ENCODE peak calls at places on chromosomes 12 and 14, in seven cellular contexts. C is upper lobe of left lung, P is testis, Q is tibial nerve, R is A549, N is uterus, Z is GM12878. V is an unnamed sample. For H3K9me3, the result is how much of the 10 kb centered on the place peaks cover.

GRCh38 chr14:92263681-92264080 is 59.3 kb upstream of the SLC24A4 start:
- DNase-seq in C (no peak), P (no peak), Q (no peak), R (no peak), N (no peak), Z (no peak), V (no peak)

GRCh38 chr14:96146131-96146771 is 58.4 kb upstream of the BDKRB2 start:
- DNase-seq in C (no peak), P (no peak), Q (no peak), R (peak), N (no peak), Z (no peak), V (no peak)

GRCh38 chr12:49565956-49566265 is 2.0 kb downstream of the MCRS1 start:
- DNase-seq in C (no peak), P (no peak), Q (no peak), R (no peak), N (no peak), Z (no peak), V (no peak)

GRCh38 chr12:123713398-123714301 is 1.5 kb downstream of the ATP6V0A2 start:
- DNase-seq in C (no peak), P (no peak), Q (no peak), R (no peak), N (no peak), Z (no peak), V (no peak)

GRCh38 chr12:121753844-121754264 is 39.6 kb downstream of the RHOF start:
- DNase-seq in C (peak), P (peak), Q (no peak), R (no peak), N (no peak), Z (no peak), V (no peak)

GRCh38 chr12:65715976-65716375 is 108.3 kb upstream of the HMGA2 start:
- DNase-seq in C (no peak), P (no peak), Q (no peak), R (no peak), N (no peak), Z (no peak), V (no peak)

GRCh38 chr14:103626150-103626850 is 2.7 kb upstream of the KLC1 start:
- DNase-seq in C (no peak), P (no peak), Q (no peak), R (no peak), N (no peak), Z (no peak), V (no peak)

GRCh38 chr12:52354197-52354596 is 13.1 kb downstream of the KRT85 start:
- DNase-seq in C (no peak), P (no peak), Q (no peak), R (no peak), N (no peak), Z (no peak), V (no peak)

GRCh38 chr14:76884853-76885276 is 58.7 kb downstream of the LRRC74A start:
- DNase-seq in C (peak), P (no peak), Q (no peak), R (no peak), N (no peak), Z (no peak), V (no peak)

GRCh38 chr12:39807043-39807442 is 187.4 kb upstream of the ABCD2 start:
- DNase-seq in C (no peak), P (no peak), Q (no peak), R (peak), N (no peak), Z (no peak), V (no peak)

GRCh38 chr14:74649673-74650072 is 37.6 kb upstream of the LTBP2 start:
- DNase-seq in C (no peak), P (no peak), Q (no peak), R (no peak), N (no peak), Z (no peak), V (no peak)

GRCh38 chr14:95479494-95479893 is 37.0 kb downstream of the SYNE3 start:
- DNase-seq in C (no peak), P (no peak), Q (no peak), R (no peak), N (no peak), Z (no peak), V (no peak)

GRCh38 chr14:36054353-36055051 is 122.0 kb downstream of the PTCSC3 start:
- DNase-seq in C (no peak), P (no peak), Q (no peak), R (no peak), N (no peak), Z (no peak), V (no peak)

GRCh38 chr14:103385153-103385993 is at the start of gene MARK3:
- DNase-seq in C (peak), P (peak), Q (peak), R (peak), N (peak), Z (peak), V (peak)

GRCh38 chr14:48398675-48399282 is 723.4 kb upstream of the MDGA2 start:
- DNase-seq in C (no peak), P (peak), Q (peak), R (peak), N (no peak), Z (no peak), V (no peak)

GRCh38 chr14:22220427-22220826 is 368.6 kb downstream of the DAD1 start:
- DNase-seq in C (no peak), P (no peak), Q (no peak), R (no peak), N (no peak), Z (no peak), V (no peak)

GRCh38 chr14:50773632-50774541 is 57.1 kb downstream of the NIN start:
- DNase-seq in C (no peak), P (peak), Q (peak), R (peak), N (no peak), Z (no peak), V (no peak)

GRCh38 chr14:68216072-68216471 is 396.5 kb downstream of the RAD51B start:
- DNase-seq in C (no peak), P (no peak), Q (no peak), R (no peak), N (no peak), Z (no peak), V (no peak)

GRCh38 chr12:27627123-27627835 is 69.0 kb upstream of the REP15 start:
- DNase-seq in C (no peak), P (no peak), Q (peak), R (no peak), N (peak), Z (no peak), V (no peak)

GRCh38 chr14:64338616-64339316 is 44.6 kb upstream of the ESR2 start:
- DNase-seq in C (peak), P (peak), Q (peak), R (peak), N (peak), Z (peak), V (peak)

GRCh38 chr12:87953257-87953860 is 75.8 kb downstream of the C12orf50 start:
- DNase-seq in C (no peak), P (peak), Q (peak), R (peak), N (no peak), Z (no peak), V (no peak)

GRCh38 chr12:52284562-52285171 is 6.7 kb downstream of the KRT81 start:
- DNase-seq in C (no peak), P (no peak), Q (no peak), R (peak), N (no peak), Z (no peak), V (no peak)

GRCh38 chr12:6961695-6962284 is 8.7 kb downstream of the PHB2 start:
- DNase-seq in C (peak), P (peak), Q (no peak), R (peak), N (peak), Z (no peak), V (no peak)

GRCh38 chr12:112340983-112341840 is 41.0 kb downstream of the HECTD4 start:
- DNase-seq in C (no peak), P (no peak), Q (no peak), R (no peak), N (no peak), Z (no peak), V (no peak)

GRCh38 chr14:93962701-93963601 is 13.4 kb downstream of the ASB2 start:
- DNase-seq in C (no peak), P (no peak), Q (no peak), R (no peak), N (no peak), Z (peak), V (no peak)

GRCh38 chr14:22264759-22265158 is 324.3 kb downstream of the DAD1 start:
- DNase-seq in C (no peak), P (no peak), Q (no peak), R (no peak), N (no peak), Z (no peak), V (no peak)

GRCh38 chr14:27056586-27056985 is 458.8 kb upstream of the NOVA1 start:
- DNase-seq in C (no peak), P (no peak), Q (no peak), R (no peak), N (no peak), Z (no peak), V (no peak)

GRCh38 chr12:45214071-45214470 is 1.8 kb upstream of the ANO6 start:
- DNase-seq in C (no peak), P (no peak), Q (no peak), R (no peak), N (no peak), Z (no peak), V (no peak)

GRCh38 chr14:93464271-93464670 is 33.5 kb downstream of the UNC79 start:
- DNase-seq in C (no peak), P (no peak), Q (no peak), R (no peak), N (no peak), Z (no peak), V (no peak)

GRCh38 chr14:39431416-39432178 is 636 bp downstream of the FBXO33 start:
- DNase-seq in C (no peak), P (peak), Q (no peak), R (peak), N (peak), Z (no peak), V (no peak)

GRCh38 chr12:7501031-7501585 is 2.5 kb downstream of the CD163 start:
- DNase-seq in C (no peak), P (no peak), Q (no peak), R (peak), N (no peak), Z (no peak), V (no peak)

GRCh38 chr12:31687101-31687527 is 27.6 kb downstream of the ETFBKMT start:
- DNase-seq in C (no peak), P (no peak), Q (no peak), R (no peak), N (no peak), Z (peak), V (no peak)

GRCh38 chr12:93080452-93080851 is 151.4 kb upstream of the EEA1 start:
- DNase-seq in C (no peak), P (no peak), Q (no peak), R (no peak), N (no peak), Z (no peak), V (no peak)

GRCh38 chr12:93079271-93079670 is 150.2 kb upstream of the EEA1 start:
- DNase-seq in C (no peak), P (no peak), Q (no peak), R (no peak), N (no peak), Z (no peak), V (no peak)

GRCh38 chr12:93079976-93080375 is 150.9 kb upstream of the EEA1 start:
- DNase-seq in C (no peak), P (no peak), Q (no peak), R (no peak), N (no peak), Z (no peak), V (no peak)

GRCh38 chr12:93080994-93081809 is 152.1 kb upstream of the EEA1 start:
- DNase-seq in C (no peak), P (no peak), Q (no peak), R (no peak), N (no peak), Z (no peak), V (no peak)

GRCh38 chr12:93081810-93082165 is 152.7 kb upstream of the EEA1 start:
- DNase-seq in C (no peak), P (no peak), Q (no peak), R (no peak), N (no peak), Z (no peak), V (no peak)
- H3K9me3 ChIP-seq in C (under half), P (under half), Q (under half), R (under half), N (under half), Z (under half), V (under half)

GRCh38 chr12:29053567-29053966 is 95.5 kb upstream of the FAR2 start:
- DNase-seq in C (no peak), P (no peak), Q (no peak), R (peak), N (no peak), Z (no peak), V (no peak)
- TF ChIP-seq POLR2A in C (no peak), P (no peak), Q (no peak), R (no peak), N (no peak), Z (no peak), V (no peak)

GRCh38 chr14:71918955-71919354 is 13.3 kb upstream of the RGS6 start:
- DNase-seq in C (no peak), P (no peak), Q (no peak), R (no peak), N (no peak), Z (no peak), V (no peak)
- H3K27ac ChIP-seq in C (no peak), P (no peak), Q (no peak), R (no peak), N (no peak), Z (no peak), V (no peak)

DNA sequence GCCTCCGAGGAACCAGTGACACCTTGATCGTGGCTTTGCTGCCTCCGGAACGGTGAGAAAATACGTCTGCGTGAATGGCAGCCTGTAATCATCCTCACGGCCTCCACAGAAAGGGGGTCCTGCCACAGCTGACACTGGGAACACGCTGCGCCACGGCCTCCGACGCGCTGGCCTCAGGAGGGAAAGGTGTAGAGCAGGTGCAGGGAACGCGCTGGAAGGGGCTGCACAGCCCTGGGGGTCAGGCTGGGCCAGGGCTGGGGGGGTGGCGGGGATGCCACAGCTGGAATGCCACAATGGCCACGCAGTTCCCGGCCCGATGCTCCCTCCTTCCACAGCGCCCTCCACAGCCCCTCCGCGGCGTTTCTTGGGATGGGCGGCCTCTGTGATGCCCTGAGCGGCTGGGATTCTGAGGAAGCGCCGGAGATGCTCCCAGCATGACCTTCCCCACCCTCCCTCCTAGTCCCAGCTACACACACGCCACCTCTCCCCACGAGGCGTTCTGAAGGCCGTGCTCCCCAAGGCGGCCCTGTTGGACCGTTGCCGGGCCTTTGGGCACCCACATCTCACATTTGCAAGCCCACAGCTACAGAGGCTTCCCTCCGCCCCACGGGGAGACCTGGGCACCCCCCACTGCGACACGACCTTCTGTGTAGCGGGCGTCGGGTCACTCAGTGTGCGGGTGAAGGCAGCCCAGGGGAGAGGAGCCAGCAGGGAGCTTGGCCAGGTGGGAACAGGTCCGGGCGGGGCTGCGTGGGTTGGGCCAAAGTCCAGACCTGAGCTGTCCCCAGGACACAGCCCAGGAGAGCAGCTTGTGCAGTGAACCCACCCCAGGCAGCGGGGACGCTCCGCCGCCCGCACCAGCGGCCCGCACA is 31.8 kb upstream of the GALNT9 start:
- DNase-seq in C (peak), P (no peak), Q (no peak), R (no peak), N (no peak), Z (no peak), V (no peak)
- H3K9me3 ChIP-seq in C (under half), P (under half), Q (under half), R (under half), N (under half), Z (under half), V (under half)

GRCh38 chr12:108305520-108305919 is 33.6 kb downstream of the CMKLR1 start:
- DNase-seq in C (no peak), P (peak), Q (peak), R (no peak), N (peak), Z (no peak), V (no peak)
- TF ChIP-seq POLR2A in C (no peak), P (no peak), Q (no peak), R (no peak), N (peak), Z (no peak), V (no peak)

GRCh38 chr12:79706676-79707075 is 15.9 kb upstream of the PAWR start:
- DNase-seq in C (no peak), P (no peak), Q (no peak), R (no peak), N (no peak), Z (no peak), V (no peak)
- H3K27ac ChIP-seq in C (no peak), P (no peak), Q (no peak), R (no peak), N (no peak), Z (no peak), V (no peak)

GRCh38 chr12:61694214-61694613 is 566.0 kb upstream of the USP15 start:
- DNase-seq in C (peak), P (no peak), Q (no peak), R (no peak), N (no peak), Z (no peak), V (no peak)
- H3K9me3 ChIP-seq in C (under half), P (under half), Q (under half), R (under half), N (under half), Z (under half), V (under half)

GRCh38 chr12:32896438-32897275 is at the start of gene PKP2:
- DNase-seq in C (peak), P (peak), Q (peak), R (peak), N (peak), Z (no peak), V (no peak)
- TF ChIP-seq POLR2A in C (no peak), P (no peak), Q (no peak), R (peak), N (no peak), Z (no peak), V (peak)

GRCh38 chr12:71551529-71551928 is 111.9 kb downstream of the LGR5 start:
- DNase-seq in C (no peak), P (no peak), Q (no peak), R (peak), N (no peak), Z (no peak), V (no peak)

GRCh38 chr12:71556471-71556870 is 107.2 kb downstream of the ZFC3H1 start:
- DNase-seq in C (no peak), P (no peak), Q (no peak), R (no peak), N (no peak), Z (no peak), V (no peak)

GRCh38 chr12:71552728-71553501 is 110.7 kb downstream of the ZFC3H1 start:
- DNase-seq in C (no peak), P (no peak), Q (no peak), R (no peak), N (no peak), Z (no peak), V (no peak)

GRCh38 chr12:71558445-71558844 is 105.2 kb downstream of the ZFC3H1 start:
- DNase-seq in C (no peak), P (no peak), Q (no peak), R (no peak), N (no peak), Z (no peak), V (no peak)

DNA sequence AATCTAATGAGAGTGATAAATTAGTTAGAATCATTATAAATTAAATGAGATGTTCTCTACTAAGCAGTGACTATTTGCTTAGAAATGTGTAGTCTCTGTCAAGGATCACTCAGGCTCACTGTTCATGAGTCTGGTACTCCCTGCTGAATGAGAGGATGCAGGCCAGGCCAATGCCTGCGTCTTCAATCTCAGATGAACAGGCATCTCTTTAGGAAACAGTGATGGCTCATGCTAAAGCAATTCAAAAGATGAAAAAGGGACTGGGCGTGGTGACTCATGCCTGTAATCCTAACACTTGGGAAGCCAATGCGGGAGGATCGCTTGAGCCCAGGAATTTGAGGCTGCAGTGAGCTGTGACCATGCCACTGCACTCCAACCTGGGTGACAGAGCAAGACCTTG is 106.8 kb downstream of the ZFC3H1 start:
- DNase-seq in C (no peak), P (no peak), Q (no peak), R (peak), N (no peak), Z (no peak), V (no peak)
- H3K27ac ChIP-seq in C (no peak), P (no peak), Q (no peak), R (no peak), N (no peak), Z (no peak), V (no peak)

V was measured in esophagus squamous epithelium.